ENCODE peak calls at places on chromosomes 11 and 22, in eight cellular contexts. T is Panc1, O is HCT116, C is SK-N-SH, L is spleen, B is GM12891, K is HL-60, Z is esophagus muscularis mucosa. J is an unnamed sample.

GRCh38 chr22:46262449-46263207 is 515 bp downstream of the PKDREJ start:
- DNase-seq in C (no peak), Z (no peak), L (peak; percentile 92), T (no peak), B (no peak), K (no peak), O (no peak), J (peak; percentile 91)

GRCh38 chr11:28257761-28258160 is 149.6 kb downstream of the METTL15 start:
- DNase-seq in B (no peak), T (no peak), L (no peak), C (no peak), K (no peak), O (no peak), Z (no peak), J (no peak)

GRCh38 chr11:417652-418342 is 3.0 kb upstream of the SIGIRR start:
- DNase-seq in K (no peak), L (peak; percentile 77), T (no peak), O (no peak), C (no peak), B (no peak), Z (no peak), J (no peak)

GRCh38 chr11:119046489-119046888 is 10.5 kb downstream of the HYOU1 start:
- DNase-seq in K (no peak), C (no peak), L (peak; percentile 58), T (no peak), Z (no peak), O (no peak), B (no peak), J (no peak)

GRCh38 chr22:39931271-39931670 is 28.9 kb upstream of the TMA7B start:
- DNase-seq in K (no peak), B (no peak), L (no peak), C (no peak), T (no peak), Z (no peak), O (no peak), J (no peak)

GRCh38 chr11:95241673-95242072 is 10.7 kb upstream of the SESN3 start:
- DNase-seq in T (no peak), Z (no peak), B (no peak), O (no peak), L (no peak), C (no peak), K (no peak), J (no peak)

GRCh38 chr22:37199839-37200161 is 11.8 kb upstream of the C1QTNF6 start:
- DNase-seq in Z (no peak), T (no peak), L (no peak), C (peak; percentile 60), K (no peak), O (no peak), B (no peak), J (peak; percentile 64)

GRCh38 chr22:20583471-20583922 is 76.1 kb downstream of the MED15 start:
- DNase-seq in L (peak; percentile 69), C (no peak), O (no peak), B (no peak), Z (no peak), T (no peak), K (no peak), J (peak; percentile 66)

GRCh38 chr11:11027271-11027670 is 169.4 kb upstream of the ZBED5 start:
- DNase-seq in L (no peak), K (no peak), B (no peak), O (no peak), Z (no peak), T (no peak), C (no peak), J (no peak)

GRCh38 chr11:133711545-133711944 is 133.8 kb downstream of the SPATA19 start:
- DNase-seq in K (no peak), L (no peak), Z (no peak), O (no peak), B (no peak), C (no peak), T (no peak), J (no peak)

GRCh38 chr11:12009617-12010321 is 1.3 kb upstream of the DKK3 start:
- DNase-seq in O (no peak), L (no peak), Z (no peak), C (no peak), T (no peak), K (no peak), B (no peak), J (peak; percentile 56)

GRCh38 chr11:70547821-70548670 is 149.7 kb downstream of the CTTN start:
- DNase-seq in L (peak; percentile 76), T (no peak), K (no peak), Z (no peak), O (no peak), C (peak; percentile 94), B (no peak), J (no peak)

GRCh38 chr11:64319421-64319761 is 1.5 kb downstream of the PRDX5 start:
- DNase-seq in O (no peak), Z (no peak), T (no peak), C (no peak), B (no peak), L (no peak), K (peak; percentile 84), J (no peak)

GRCh38 chr11:62921201-62921572 is at the start of gene CHRM1:
- DNase-seq in O (no peak), B (no peak), C (no peak), T (no peak), Z (no peak), K (no peak), L (peak; percentile 44), J (no peak)

GRCh38 chr11:120295110-120295509 is 30.0 kb upstream of the TLCD5 start:
- DNase-seq in C (peak; percentile 72), B (no peak), T (no peak), O (no peak), K (no peak), L (no peak), Z (no peak), J (no peak)

GRCh38 chr11:69657456-69657910 is 16.5 kb downstream of the CCND1 start:
- DNase-seq in B (no peak), O (no peak), L (peak; percentile 62), C (peak; percentile 37), T (no peak), Z (no peak), K (no peak), J (no peak)

GRCh38 chr11:101487775-101488174 is 96.0 kb downstream of the TRPC6 start:
- DNase-seq in B (no peak), Z (no peak), L (no peak), K (no peak), C (no peak), T (no peak), O (no peak), J (no peak)

GRCh38 chr11:65213322-65214211 is 31.8 kb downstream of the CAPN1 start:
- DNase-seq in C (no peak), Z (no peak), T (no peak), K (no peak), L (peak; percentile 87), O (no peak), B (no peak), J (peak; percentile 95)

GRCh38 chr11:12234216-12234615 is 123.8 kb downstream of the MICAL2 start:
- DNase-seq in L (no peak), Z (no peak), T (no peak), O (no peak), K (no peak), B (no peak), C (no peak), J (no peak)

GRCh38 chr11:125918140-125918840 is 14.0 kb downstream of the DDX25 start:
- DNase-seq in Z (peak; percentile 84), O (no peak), T (no peak), K (no peak), L (no peak), B (no peak), C (peak; percentile 62), J (peak; percentile 53)

GRCh38 chr11:44519989-44520737 is 45.3 kb upstream of the CD82 start:
- DNase-seq in L (no peak), C (no peak), Z (no peak), K (no peak), B (no peak), O (no peak), T (no peak), J (peak; percentile 39)

GRCh38 chr11:74055938-74056337 is 47.1 kb upstream of the UCP3 start:
- DNase-seq in Z (no peak), O (peak; percentile 4), T (peak; percentile 52), C (no peak), B (no peak), K (no peak), L (no peak), J (no peak)

DNA sequence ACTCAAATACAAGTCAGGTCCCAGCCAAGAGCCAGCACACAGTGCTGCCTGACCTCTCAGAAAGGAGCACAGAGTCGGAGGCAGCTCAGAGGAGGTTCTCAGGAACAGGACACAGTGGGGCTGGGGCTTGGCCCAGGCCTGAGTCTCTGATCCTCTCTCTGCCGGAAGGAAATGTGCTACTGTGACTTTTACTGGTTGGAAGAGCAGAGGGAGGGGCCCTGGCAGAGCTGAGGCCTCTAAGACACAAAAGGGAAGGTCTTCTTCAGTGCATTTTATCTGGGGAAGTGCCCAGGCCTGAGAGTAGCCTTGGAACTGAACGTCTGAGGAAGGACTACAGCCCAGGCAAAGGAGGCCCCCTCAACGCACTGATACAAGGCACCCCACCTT is 16.2 kb upstream of the CASTOR1 start:
- DNase-seq in K (no peak), Z (no peak), B (peak; percentile 60), O (no peak), C (no peak), L (peak; percentile 91), T (no peak), J (no peak)
- TF ChIP-seq POLR2AphosphoS5 in K (no peak), Z (peak; percentile 78), B (no peak), O (no peak), C (no peak), L (peak; percentile 92), T (no peak), J (no peak)

GRCh38 chr11:75240381-75241035 is at the start of gene TPBGL:
- DNase-seq in C (peak; percentile 79), K (no peak), L (peak; percentile 76), T (no peak), O (no peak), Z (no peak), B (no peak), J (peak; percentile 65)
- TF ChIP-seq POLR2AphosphoS5 in C (no peak), K (no peak), L (no peak), T (no peak), O (no peak), Z (no peak), B (no peak), J (no peak)

GRCh38 chr22:49962751-49963646 is 2.4 kb downstream of the PIM3 start:
- DNase-seq in C (no peak), O (no peak), B (no peak), Z (no peak), K (no peak), L (peak; percentile 87), T (no peak), J (no peak)
- TF ChIP-seq POLR2AphosphoS5 in C (no peak), O (peak; percentile 12), B (peak; percentile 34), Z (no peak), K (peak; percentile 2), L (no peak), T (no peak), J (no peak)

DNA sequence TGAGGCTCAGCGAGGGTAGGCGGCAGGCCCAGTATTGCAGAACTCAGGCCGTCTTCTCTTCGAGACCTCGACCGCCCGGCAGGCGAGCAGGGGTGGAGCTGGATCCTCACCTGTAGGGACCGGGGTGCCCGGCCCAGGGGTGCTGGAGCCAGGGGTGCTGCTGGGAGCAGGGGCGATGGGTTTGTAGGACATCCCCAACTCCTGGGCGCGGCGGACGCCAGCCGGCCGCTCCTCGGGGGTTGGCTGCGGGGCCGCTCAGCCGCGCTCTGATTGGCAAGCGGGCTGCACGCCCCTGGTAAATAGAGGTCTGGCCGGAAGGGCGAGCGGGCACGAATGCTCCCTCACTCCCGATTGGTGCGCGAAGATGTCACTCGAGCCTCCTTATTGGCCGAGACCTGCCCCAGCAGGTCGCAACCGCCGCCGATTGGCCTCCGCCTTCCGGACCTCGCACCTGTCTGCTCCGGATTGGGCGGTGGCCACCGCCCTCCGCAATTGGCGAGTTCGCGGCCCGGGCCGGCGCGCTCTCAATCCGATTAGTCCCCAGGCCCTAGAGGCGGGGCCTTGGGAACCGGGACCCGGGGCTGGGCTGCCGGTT is at the start of gene CDK2AP2:
- DNase-seq in C (peak; percentile 97), T (peak; percentile 97), K (peak; percentile 99), L (peak; percentile 100), O (peak; percentile 99), B (peak; percentile 98), Z (peak; percentile 99), J (peak; percentile 100)
- TF ChIP-seq POLR2AphosphoS5 in C (no peak), T (peak; percentile 66), K (no peak), L (peak; percentile 95), O (peak; percentile 89), B (no peak), Z (peak; percentile 85), J (peak; percentile 60)

J was measured in GM23338.